ENCODE peak calls at places on chromosomes 16 and 17, in four cellular contexts. One of them, this sample, is unnamed.

GRCh38 chr17:57035971-57036481 is 49.0 kb upstream of the AKAP1 start:
- DNase-seq in PC-3: peak
- DNase-seq in A549: no peak
- DNase-seq in fibroblast of lung: no peak
- DNase-seq in this sample: no peak

GRCh38 chr17:73397856-73398540 is 86.2 kb upstream of the CDC42EP4 start:
- DNase-seq in PC-3: no peak
- DNase-seq in A549: no peak
- DNase-seq in fibroblast of lung: no peak
- DNase-seq in this sample: no peak

GRCh38 chr17:41223821-41224220 is 2.6 kb upstream of the KRTAP9-2 start:
- DNase-seq in PC-3: peak
- DNase-seq in A549: no peak
- DNase-seq in fibroblast of lung: no peak
- DNase-seq in this sample: no peak

GRCh38 chr16:74892574-74893461 is 92.1 kb downstream of the WDR59 start:
- DNase-seq in PC-3: no peak
- DNase-seq in A549: no peak
- DNase-seq in fibroblast of lung: no peak
- DNase-seq in this sample: no peak

GRCh38 chr17:46769531-46770438 is 48.7 kb downstream of the WNT3 start:
- DNase-seq in PC-3: peak
- DNase-seq in A549: no peak
- DNase-seq in fibroblast of lung: no peak
- DNase-seq in this sample: no peak

GRCh38 chr17:81427446-81428120 is 32.3 kb downstream of the BAHCC1 start:
- DNase-seq in PC-3: no peak
- DNase-seq in A549: no peak
- DNase-seq in fibroblast of lung: no peak
- DNase-seq in this sample: no peak

GRCh38 chr17:32553168-32553567 is 66.4 kb downstream of the CDK5R1 start:
- DNase-seq in PC-3: no peak
- DNase-seq in A549: no peak
- DNase-seq in fibroblast of lung: no peak
- DNase-seq in this sample: no peak

GRCh38 chr16:50845296-50845695 is 103.4 kb downstream of the CYLD start:
- DNase-seq in PC-3: no peak
- DNase-seq in A549: no peak
- DNase-seq in fibroblast of lung: no peak
- DNase-seq in this sample: no peak

GRCh38 chr16:87585452-87586200 is 16.7 kb upstream of the JPH3 start:
- DNase-seq in PC-3: no peak
- DNase-seq in A549: no peak
- DNase-seq in fibroblast of lung: no peak
- DNase-seq in this sample: no peak

GRCh38 chr17:75060434-75061054 is 13.5 kb downstream of the KCTD2 start:
- DNase-seq in PC-3: no peak
- DNase-seq in A549: no peak
- DNase-seq in fibroblast of lung: no peak
- DNase-seq in this sample: no peak

GRCh38 chr17:76002100-76002499 is 1.4 kb downstream of the CDK3 start:
- DNase-seq in PC-3: peak
- DNase-seq in A549: no peak
- DNase-seq in fibroblast of lung: no peak
- DNase-seq in this sample: no peak

GRCh38 chr17:77456951-77457548 is 316.3 kb downstream of the SEC14L1 start:
- DNase-seq in PC-3: no peak
- DNase-seq in A549: no peak
- DNase-seq in fibroblast of lung: no peak
- DNase-seq in this sample: peak

GRCh38 chr17:57945999-57946797 is 9.0 kb downstream of the CUEDC1 start:
- DNase-seq in PC-3: no peak
- DNase-seq in A549: no peak
- DNase-seq in fibroblast of lung: peak
- DNase-seq in this sample: no peak

GRCh38 chr17:73952136-73952497 is 251.4 kb upstream of the RPL38 start:
- DNase-seq in PC-3: no peak
- DNase-seq in A549: no peak
- DNase-seq in fibroblast of lung: no peak
- DNase-seq in this sample: no peak

GRCh38 chr16:80656731-80657150 is 115.9 kb downstream of the DYNLRB2 start:
- DNase-seq in PC-3: no peak
- DNase-seq in A549: no peak
- DNase-seq in fibroblast of lung: no peak
- DNase-seq in this sample: no peak
- H3K4me2 ChIP-seq in PC-3: no peak
- H3K4me2 ChIP-seq in A549: no peak
- H3K4me2 ChIP-seq in fibroblast of lung: no peak
- H3K4me2 ChIP-seq in this sample: no peak

DNA sequence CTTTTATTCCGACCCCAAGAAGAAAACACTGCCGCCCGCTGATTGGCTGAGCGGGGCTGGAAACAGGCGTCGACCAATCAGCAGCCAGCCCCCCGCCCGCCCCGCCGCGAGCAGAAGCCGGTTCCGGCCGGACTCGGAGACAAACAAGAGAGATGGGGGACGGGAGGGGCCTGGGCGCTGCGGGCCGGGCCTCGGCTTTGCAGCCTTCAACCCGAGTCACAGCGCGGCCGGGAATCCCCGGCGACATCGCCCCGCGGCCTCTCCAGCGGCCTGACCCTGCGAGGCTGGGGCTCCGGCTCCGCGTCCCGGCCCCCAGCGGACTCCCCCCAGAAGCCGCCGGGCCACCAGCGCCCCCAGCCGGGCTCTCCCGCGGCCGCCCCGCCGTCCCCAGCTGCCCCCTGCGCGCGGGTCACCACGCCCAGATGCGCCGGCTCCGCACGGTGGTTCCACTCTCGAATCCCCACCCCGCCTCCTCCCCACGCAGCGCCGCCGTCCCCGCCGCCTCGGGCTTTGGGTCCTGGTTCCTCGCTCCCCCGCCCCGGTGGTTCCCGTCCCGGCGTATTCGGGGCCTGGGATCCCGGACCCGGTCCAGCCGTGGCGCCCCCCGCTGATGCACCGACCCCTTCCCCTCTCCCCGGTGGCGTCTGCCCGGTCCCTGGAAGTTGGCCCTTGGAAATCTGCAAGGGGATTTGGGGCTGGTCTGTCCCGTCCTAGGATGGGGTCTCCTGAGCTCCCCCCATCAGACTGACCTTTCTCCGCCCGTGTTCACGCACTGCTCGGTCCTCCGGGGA is 417 bp upstream of the SLC43A2 start:
- DNase-seq in PC-3: peak
- DNase-seq in A549: peak
- DNase-seq in fibroblast of lung: peak
- DNase-seq in this sample: peak
- TF ChIP-seq CTCF in PC-3: peak
- TF ChIP-seq CTCF in A549: peak
- TF ChIP-seq CTCF in fibroblast of lung: peak
- TF ChIP-seq CTCF in this sample: peak

GRCh38 chr17:2238432-2239169 is 65.0 kb downstream of the SMG6 start:
- DNase-seq in PC-3: no peak
- DNase-seq in A549: no peak
- DNase-seq in fibroblast of lung: no peak
- DNase-seq in this sample: peak
- H3K4me2 ChIP-seq in PC-3: no peak
- H3K4me2 ChIP-seq in A549: no peak
- H3K4me2 ChIP-seq in fibroblast of lung: peak
- H3K4me2 ChIP-seq in this sample: peak

GRCh38 chr16:49513040-49513439 is 139.4 kb downstream of the C16orf78 start:
- DNase-seq in PC-3: no peak
- DNase-seq in A549: peak
- DNase-seq in fibroblast of lung: peak
- DNase-seq in this sample: peak
- TF ChIP-seq CTCF in PC-3: no peak
- TF ChIP-seq CTCF in A549: no peak
- TF ChIP-seq CTCF in fibroblast of lung: no peak
- TF ChIP-seq CTCF in this sample: peak

DNA sequence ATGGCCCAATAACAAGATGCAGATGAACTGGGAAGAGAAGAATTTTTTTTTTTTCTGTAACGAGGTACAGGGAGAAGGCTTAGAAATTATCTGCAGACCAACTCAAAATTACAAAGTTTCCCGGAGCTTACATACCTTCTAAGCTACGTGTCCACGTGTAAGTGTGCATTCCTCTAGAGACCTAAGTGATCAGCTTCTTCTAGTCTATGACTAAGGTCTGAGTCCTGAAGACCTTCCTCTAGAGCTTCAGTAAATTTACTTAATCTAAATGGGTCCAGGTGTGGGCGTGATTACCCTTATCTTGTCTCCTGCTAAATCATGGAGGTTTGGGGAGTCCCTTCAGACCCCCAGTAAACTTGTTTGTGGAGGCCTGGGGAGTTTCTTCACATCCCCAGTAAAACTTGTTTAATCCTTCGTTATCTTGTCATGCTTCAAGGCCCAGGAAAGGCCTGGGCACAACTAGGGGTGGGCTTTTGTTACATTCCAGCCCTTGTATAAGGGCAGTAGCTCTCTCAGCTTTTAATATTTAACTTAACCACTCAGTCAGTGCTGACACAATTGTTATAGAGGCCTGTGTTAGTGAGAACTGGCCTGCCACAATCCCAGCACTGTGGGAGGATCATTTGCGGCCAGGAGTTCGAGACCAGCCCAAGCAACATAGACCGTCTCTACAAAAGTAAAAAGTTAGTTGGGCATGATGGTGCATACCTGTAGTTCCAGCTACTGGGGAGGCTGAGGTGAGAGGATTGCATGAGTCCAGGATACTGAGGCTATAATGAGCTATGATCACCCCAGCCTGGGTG is 342.3 kb downstream of the SNX29 start:
- DNase-seq in PC-3: no peak
- DNase-seq in A549: no peak
- DNase-seq in fibroblast of lung: peak
- DNase-seq in this sample: no peak
- H3K4me2 ChIP-seq in PC-3: no peak
- H3K4me2 ChIP-seq in A549: peak
- H3K4me2 ChIP-seq in fibroblast of lung: no peak
- H3K4me2 ChIP-seq in this sample: peak